ENCODE peak calls at places on chromosomes 12 and 14, in four cellular contexts. O is right cardiac atrium; X is CD8-positive, alpha-beta memory T cell; G is mammary epithelial cell. T is an unnamed sample.

GRCh38 chr12:8562310-8562709 is 21.6 kb upstream of the CLEC4E start:
- DNase-seq in O (no peak), X (no peak), G (no peak), T (no peak)

GRCh38 chr14:50489851-50490250 is 42.5 kb downstream of the MAP4K5 start:
- DNase-seq in O (no peak), X (no peak), G (no peak), T (no peak)

GRCh38 chr12:75944097-75944904 is 87.3 kb downstream of the PHLDA1 start:
- DNase-seq in O (no peak), X (peak; percentile 7), G (peak; percentile 93), T (no peak)

GRCh38 chr14:93078830-93079229 is 36.9 kb downstream of the ITPK1 start:
- DNase-seq in O (peak; percentile 45), X (no peak), G (no peak), T (no peak)

GRCh38 chr14:24388474-24389179 is 10.2 kb upstream of the NYNRIN start:
- DNase-seq in O (no peak), X (no peak), G (no peak), T (no peak)

GRCh38 chr14:91409991-91410401 is 7.6 kb downstream of the CCDC88C start:
- DNase-seq in O (no peak), X (no peak), G (no peak), T (no peak)

GRCh38 chr12:57603758-57604453 is 718 bp upstream of the DTX3 start:
- DNase-seq in O (peak; percentile 80), X (no peak), G (peak; percentile 67), T (no peak)

GRCh38 chr12:103880299-103881142 is 39.5 kb upstream of the NT5DC3 start:
- DNase-seq in O (no peak), X (no peak), G (peak; percentile 74), T (no peak)

GRCh38 chr12:15584366-15585041 is 204.7 kb downstream of the EPS8 start:
- DNase-seq in O (no peak), X (no peak), G (no peak), T (no peak)

GRCh38 chr12:56751712-56752598 is at the start of gene PRIM1:
- DNase-seq in O (peak; percentile 93), X (peak; percentile 77), G (peak; percentile 78), T (peak; percentile 92)

GRCh38 chr14:103086771-103087342 is 2.8 kb downstream of the LBHD2 start:
- DNase-seq in O (peak; percentile 35), X (no peak), G (no peak), T (peak; percentile 48)

GRCh38 chr12:22415342-22416309 is 81.1 kb upstream of the ST8SIA1 start:
- DNase-seq in O (no peak), X (no peak), G (peak; percentile 46), T (no peak)

GRCh38 chr12:95498968-95499367 is 25.0 kb downstream of the METAP2 start:
- DNase-seq in O (no peak), X (no peak), G (no peak), T (no peak)

GRCh38 chr14:23621932-23622495 is 14.2 kb upstream of the DHRS2 start:
- DNase-seq in O (no peak), X (no peak), G (no peak), T (no peak)

GRCh38 chr12:123387508-123388217 is 3.7 kb downstream of the KMT5A start:
- DNase-seq in O (no peak), X (no peak), G (no peak), T (no peak)

GRCh38 chr12:12072064-12072760 is 1.5 kb downstream of the BCL2L14 start:
- DNase-seq in O (no peak), X (no peak), G (no peak), T (peak; percentile 75)

GRCh38 chr14:92785601-92786426 is 8.3 kb upstream of the GOLGA5 start:
- DNase-seq in O (peak; percentile 86), X (no peak), G (peak; percentile 64), T (no peak)

GRCh38 chr14:61322011-61322798 is 826 bp downstream of the PRKCH start:
- DNase-seq in O (peak; percentile 76), X (no peak), G (peak; percentile 89), T (peak; percentile 90)
- H3K4me3 ChIP-seq in O (peak overlapping the region; percentile 66), X (peak overlapping the region; percentile 76), G (peak overlapping the region; percentile 90), T (peak overlapping the region; percentile 82)

DNA sequence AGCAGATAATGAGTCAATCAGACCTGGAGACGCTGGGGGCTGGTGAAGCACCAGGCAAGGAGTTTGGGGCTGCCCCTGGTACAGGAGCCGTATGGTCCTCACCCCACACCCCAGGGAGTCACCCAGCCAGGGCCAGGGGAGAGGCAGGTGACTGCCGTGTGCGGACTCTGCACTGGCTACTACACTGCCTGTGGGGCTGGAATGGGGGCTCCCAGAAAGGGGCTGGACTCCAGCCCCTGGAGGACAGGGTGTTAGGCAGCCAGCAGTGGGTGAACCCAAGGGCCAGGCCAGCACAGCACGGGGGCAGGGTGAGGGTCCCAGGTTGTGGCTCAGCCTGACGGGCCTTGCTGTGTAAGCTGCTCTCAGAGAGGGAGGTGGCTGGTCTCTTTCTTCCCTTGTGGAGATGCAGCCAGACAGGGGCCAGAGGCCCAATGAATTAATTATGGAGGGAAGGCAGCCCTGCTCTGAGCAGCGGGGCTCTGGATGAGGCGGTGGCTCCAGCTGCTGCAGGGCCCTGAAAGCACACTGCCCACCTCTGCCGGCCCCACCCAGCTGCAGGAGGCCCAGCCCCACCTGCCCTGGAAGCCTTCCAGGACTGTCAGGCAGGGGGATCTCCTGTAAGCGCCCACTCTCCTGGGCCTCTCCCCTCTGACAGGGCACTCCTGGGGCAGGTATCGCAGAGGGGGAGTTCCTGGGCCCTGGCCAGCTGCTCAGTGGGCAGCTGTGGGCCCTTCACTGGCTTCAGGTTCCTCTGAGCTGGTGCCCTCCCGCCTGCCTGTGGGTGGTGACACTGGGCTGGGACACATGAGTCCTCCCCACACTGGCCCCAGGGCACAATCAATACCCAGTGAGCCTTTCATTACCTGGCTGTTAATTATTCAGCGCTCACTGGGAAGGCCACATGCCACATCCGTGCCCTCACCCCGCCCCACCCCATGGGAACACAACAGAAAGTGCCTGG is 142.5 kb upstream of the C14orf180 start:
- DNase-seq in O (no peak), X (no peak), G (no peak), T (peak; percentile 80)
- H3K4me3 ChIP-seq in O (no peak overlapping the region), X (no peak overlapping the region), G (no peak overlapping the region), T (peak overlapping the region; percentile 57)

DNA sequence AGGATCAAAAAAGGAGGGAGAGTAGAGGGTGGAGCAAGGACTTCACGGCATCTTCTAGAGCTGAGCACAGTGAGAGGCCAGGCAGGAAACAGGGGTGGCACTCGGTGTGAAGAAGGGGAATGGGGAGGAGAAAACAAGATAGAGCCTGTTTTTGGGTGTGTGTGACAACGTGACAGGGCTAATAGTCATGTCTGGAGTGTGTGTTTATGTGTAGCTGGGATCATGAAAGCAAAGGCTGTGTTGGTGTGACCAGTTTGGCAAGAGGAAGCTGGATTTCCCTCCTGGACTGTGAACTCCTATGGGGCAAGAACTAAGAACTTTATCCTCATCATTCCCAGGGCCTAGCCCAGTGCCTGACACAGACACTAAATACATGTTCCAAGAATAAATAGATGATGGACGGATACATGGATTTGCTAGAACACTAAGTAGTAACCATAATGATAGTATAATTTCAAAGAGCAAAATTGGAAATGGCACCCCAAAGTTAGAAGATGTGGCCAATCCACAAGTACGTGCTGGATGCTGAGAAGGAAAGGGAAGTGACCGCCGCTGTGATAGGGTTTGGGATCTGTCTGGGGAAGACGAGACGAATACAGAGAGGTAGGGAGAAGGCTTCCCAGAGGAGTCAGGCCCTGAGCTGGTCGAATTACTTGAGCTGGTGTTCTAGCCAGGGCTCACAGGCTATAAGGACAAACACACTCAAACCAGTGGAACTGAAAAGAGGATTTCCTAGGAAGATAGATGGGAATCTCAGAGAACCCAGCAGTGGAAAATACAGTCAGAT is 9.6 kb upstream of the ACVR1B start:
- DNase-seq in O (no peak), X (no peak), G (peak; percentile 79), T (no peak)
- H3K4me3 ChIP-seq in O (no peak overlapping the region), X (no peak overlapping the region), G (no peak overlapping the region), T (no peak overlapping the region)

GRCh38 chr14:77324289-77324688 is 3.5 kb downstream of the GSTZ1 start:
- DNase-seq in O (no peak), X (no peak), G (no peak), T (no peak)

GRCh38 chr14:77324816-77325745 is 4.2 kb downstream of the GSTZ1 start:
- DNase-seq in O (no peak), X (no peak), G (no peak), T (no peak)

GRCh38 chr14:77327111-77327510 is 6.3 kb downstream of the GSTZ1 start:
- DNase-seq in O (no peak), X (no peak), G (no peak), T (no peak)

GRCh38 chr14:77323571-77323970 is 2.7 kb downstream of the GSTZ1 start:
- DNase-seq in O (no peak), X (no peak), G (no peak), T (no peak)

GRCh38 chr14:77325746-77326094 is 4.9 kb downstream of the GSTZ1 start:
- DNase-seq in O (no peak), X (no peak), G (no peak), T (no peak)
- H3K4me3 ChIP-seq in O (no peak overlapping the region), X (no peak overlapping the region), G (no peak overlapping the region), T (no peak overlapping the region)

DNA sequence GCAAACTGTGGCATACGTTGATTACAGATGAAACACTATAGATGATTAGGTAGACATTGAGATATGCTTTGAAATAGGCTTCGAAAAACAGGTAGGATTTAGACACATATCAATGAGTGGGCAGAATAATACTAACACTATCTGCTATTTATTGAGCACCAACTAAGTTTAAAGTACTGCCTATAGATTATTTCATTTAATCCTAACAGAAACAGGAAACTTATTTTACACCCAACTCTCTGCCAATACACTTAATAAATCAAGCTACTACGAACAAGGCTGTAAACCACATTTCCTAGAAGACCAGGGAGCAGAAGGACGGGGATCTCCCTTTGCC is 363 bp upstream of the VRK1 start:
- DNase-seq in O (no peak), X (no peak), G (no peak), T (no peak)
- H3K4me3 ChIP-seq in O (no peak overlapping the region), X (peak overlapping the region; percentile 1), G (peak overlapping the region; percentile 89), T (no peak overlapping the region)

DNA sequence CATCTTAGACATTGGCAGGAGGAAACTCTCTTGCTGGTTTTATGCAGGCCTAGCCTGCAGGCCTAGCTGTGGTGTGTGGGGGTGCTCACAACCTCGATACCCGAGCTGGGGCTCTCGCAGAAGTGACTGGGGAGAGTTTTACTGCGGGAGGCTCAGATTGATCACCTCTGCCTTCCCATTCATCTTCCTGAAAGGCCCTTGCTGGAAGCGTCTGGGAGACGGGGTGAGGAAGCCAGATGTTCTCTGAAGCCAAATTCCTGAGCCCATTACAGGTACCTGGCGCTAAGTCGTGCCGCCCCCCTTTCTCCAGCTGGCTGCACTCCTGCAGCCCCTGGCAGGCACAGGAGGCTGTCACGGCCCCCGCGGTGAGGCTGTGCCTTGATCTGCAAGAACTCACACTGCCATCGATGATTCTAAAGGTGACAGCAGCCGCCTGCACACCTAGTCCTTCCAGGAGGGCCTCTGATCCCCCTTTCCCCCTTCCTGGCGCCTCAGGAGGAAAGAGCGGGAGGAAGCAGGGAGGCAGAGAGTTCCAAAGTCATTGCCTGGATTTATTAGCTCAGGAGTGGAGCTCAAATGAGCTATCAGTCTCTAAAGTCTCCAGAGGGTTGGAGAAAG is 106.8 kb downstream of the RFLNA start:
- DNase-seq in O (no peak), X (no peak), G (no peak), T (no peak)
- H3K4me3 ChIP-seq in O (no peak overlapping the region), X (no peak overlapping the region), G (no peak overlapping the region), T (no peak overlapping the region)

GRCh38 chr14:100035700-100036099 is 29.5 kb upstream of the EVL start:
- DNase-seq in O (no peak), X (no peak), G (no peak), T (no peak)
- H3K4me3 ChIP-seq in O (no peak overlapping the region), X (no peak overlapping the region), G (no peak overlapping the region), T (no peak overlapping the region)